ENCODE peak calls at places on chromosome 20, in seven cellular contexts. I, F, Z, G, Y, E and A are unnamed samples.

GRCh38 chr20:15081301-15081700 is 743.9 kb upstream of the FLRT3 start:
- DNase-seq in Y (no peak), Z (no peak), E (no peak), F (no peak), I (no peak), G (no peak), A (no peak)

GRCh38 chr20:62652051-62652893 is 10.0 kb downstream of the SLCO4A1 start:
- DNase-seq in G (peak), F (peak), E (no peak), Y (peak), I (peak), Z (peak), A (peak)

GRCh38 chr20:40343390-40343789 is 345.6 kb downstream of the MAFB start:
- DNase-seq in Y (no peak), Z (no peak), I (no peak), G (no peak), E (no peak), F (no peak), A (no peak)

GRCh38 chr20:38434310-38434741 is 802 bp downstream of the SNHG17 start:
- DNase-seq in G (peak), Z (no peak), Y (peak), E (no peak), I (no peak), F (peak), A (peak)

GRCh38 chr20:53926428-53927028 is 143.9 kb downstream of the BCAS1 start:
- DNase-seq in G (peak), I (peak), Z (no peak), Y (peak), E (no peak), F (peak), A (peak)

GRCh38 chr20:36676701-36677421 is 30.9 kb upstream of the SLA2 start:
- DNase-seq in Z (no peak), I (no peak), E (peak), Y (no peak), G (no peak), F (peak), A (no peak)

GRCh38 chr20:32544893-32545840 is 40.0 kb downstream of the NOL4L start:
- DNase-seq in E (no peak), Z (no peak), G (no peak), F (no peak), Y (no peak), I (no peak), A (no peak)

GRCh38 chr20:53735536-53736050 is 142.0 kb upstream of the ZNF217 start:
- DNase-seq in I (peak), Y (peak), G (peak), F (peak), E (no peak), Z (no peak), A (peak)

GRCh38 chr20:59291740-59292139 is 8.7 kb upstream of the EDN3 start:
- DNase-seq in Y (no peak), Z (no peak), F (peak), G (no peak), I (peak), E (no peak), A (no peak)

GRCh38 chr20:2519115-2519815 is 10.6 kb upstream of the ZNF343 start:
- DNase-seq in Z (no peak), E (no peak), F (no peak), Y (peak), I (no peak), G (no peak), A (no peak)

GRCh38 chr20:11391591-11391990 is 526.1 kb upstream of the BTBD3 start:
- DNase-seq in I (no peak), E (no peak), Z (no peak), F (no peak), G (no peak), Y (peak), A (no peak)

GRCh38 chr20:37397076-37397953 is 51.4 kb downstream of the SRC start:
- DNase-seq in F (no peak), G (no peak), Z (no peak), E (no peak), I (no peak), Y (no peak), A (no peak)

GRCh38 chr20:24164360-24164759 is 175.8 kb upstream of the GGTLC1 start:
- DNase-seq in Z (no peak), F (no peak), G (peak), E (no peak), I (no peak), Y (no peak), A (peak)

GRCh38 chr20:602357-602970 is 7.6 kb downstream of the TCF15 start:
- DNase-seq in E (no peak), Y (no peak), I (no peak), F (no peak), G (no peak), Z (peak), A (no peak)

GRCh38 chr20:46849751-46850150 is 44.9 kb upstream of the EYA2 start:
- DNase-seq in G (no peak), E (no peak), I (no peak), Z (no peak), F (no peak), Y (no peak), A (no peak)

GRCh38 chr20:50036703-50037102 is 53.9 kb downstream of the SNAI1 start:
- DNase-seq in G (no peak), Z (no peak), I (no peak), F (no peak), E (no peak), Y (no peak), A (no peak)

GRCh38 chr20:53298900-53299299 is 294.7 kb downstream of the ZNF217 start:
- DNase-seq in G (no peak), Z (no peak), E (no peak), Y (no peak), I (no peak), F (no peak), A (no peak)

GRCh38 chr20:17617212-17617867 is 47.5 kb downstream of the DSTN start:
- DNase-seq in G (peak), F (peak), E (peak), Y (peak), I (peak), Z (no peak), A (peak)

GRCh38 chr20:37379967-37380828 is 34.3 kb downstream of the SRC start:
- DNase-seq in F (peak), G (no peak), E (no peak), Z (no peak), Y (peak), I (no peak), A (no peak)

GRCh38 chr20:3797592-3798404 is 1.7 kb downstream of the CDC25B start:
- DNase-seq in G (peak), Y (peak), Z (no peak), F (no peak), I (peak), E (no peak), A (no peak)

GRCh38 chr20:38094373-38094775 is 60.8 kb downstream of the RPRD1B start:
- DNase-seq in Y (peak), Z (peak), E (no peak), I (peak), G (peak), F (peak), A (no peak)

GRCh38 chr20:45783656-45784294 is 7.9 kb downstream of the WFDC3 start:
- DNase-seq in E (no peak), I (no peak), Z (no peak), Y (peak), G (no peak), F (peak), A (peak)

GRCh38 chr20:45833883-45834796 is 541 bp downstream of the SNX21 start:
- DNase-seq in Y (peak), F (peak), I (peak), G (peak), E (peak), Z (peak), A (peak)

GRCh38 chr20:60139663-60140446 is 181.6 kb downstream of the CDH26 start:
- DNase-seq in Z (no peak), E (no peak), G (no peak), F (no peak), Y (peak), I (no peak), A (no peak)

DNA sequence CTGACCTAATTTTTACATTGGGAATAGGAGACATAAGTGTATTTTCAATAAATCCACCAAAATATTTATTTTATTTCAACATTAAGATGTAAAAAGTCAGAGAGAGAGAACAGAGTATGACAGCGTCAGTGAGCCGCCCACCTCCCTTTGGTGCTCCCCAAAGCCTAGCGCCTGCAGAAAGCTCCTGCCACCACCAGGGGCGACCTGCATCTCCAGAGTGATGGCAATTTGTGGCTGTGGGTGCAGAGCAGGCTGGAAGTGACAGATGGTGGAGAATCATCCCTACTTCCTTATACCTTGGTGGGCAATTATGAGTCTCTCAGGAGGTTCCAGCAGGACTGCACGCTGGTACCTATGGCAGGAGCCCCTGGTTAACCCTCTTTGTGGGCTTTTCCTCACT is 87.3 kb downstream of the PTPRT start:
- DNase-seq in Z (no peak), I (no peak), E (no peak), F (no peak), G (peak), Y (no peak), A (peak)
- TF ChIP-seq CTCF in Z (no peak), I (no peak), E (peak), F (no peak), G (peak), Y (no peak), A (no peak)

GRCh38 chr20:43590392-43591303 is at the start of gene IFT52:
- DNase-seq in Y (peak), I (peak), G (peak), E (peak), Z (peak), F (peak), A (peak)
- TF ChIP-seq CTCF in Y (no peak), I (no peak), G (no peak), E (no peak), Z (no peak), F (no peak), A (no peak)

DNA sequence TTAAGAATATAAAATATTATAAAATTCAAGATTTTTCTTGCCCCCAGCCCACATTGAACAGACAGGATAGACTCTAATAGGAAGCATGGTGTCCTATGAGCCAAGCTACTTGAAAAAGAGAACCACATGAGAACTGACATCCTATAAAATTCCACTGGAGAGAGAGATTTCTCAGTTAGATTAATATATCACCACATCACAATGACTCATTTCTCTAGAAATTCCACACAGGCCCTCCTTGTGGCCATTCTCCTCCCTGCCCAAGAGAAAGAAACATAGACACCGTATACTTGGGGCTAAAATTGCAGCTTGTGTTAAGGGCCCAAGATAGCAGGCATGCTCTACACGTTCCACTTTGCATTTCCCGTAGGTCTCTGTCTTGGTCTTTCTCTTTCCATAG is 481.4 kb downstream of the PTPRT start:
- DNase-seq in Z (no peak), F (no peak), Y (no peak), G (no peak), I (no peak), E (no peak), A (no peak)
- TF ChIP-seq CTCF in Z (no peak), F (no peak), Y (no peak), G (no peak), I (no peak), E (no peak), A (no peak)

DNA sequence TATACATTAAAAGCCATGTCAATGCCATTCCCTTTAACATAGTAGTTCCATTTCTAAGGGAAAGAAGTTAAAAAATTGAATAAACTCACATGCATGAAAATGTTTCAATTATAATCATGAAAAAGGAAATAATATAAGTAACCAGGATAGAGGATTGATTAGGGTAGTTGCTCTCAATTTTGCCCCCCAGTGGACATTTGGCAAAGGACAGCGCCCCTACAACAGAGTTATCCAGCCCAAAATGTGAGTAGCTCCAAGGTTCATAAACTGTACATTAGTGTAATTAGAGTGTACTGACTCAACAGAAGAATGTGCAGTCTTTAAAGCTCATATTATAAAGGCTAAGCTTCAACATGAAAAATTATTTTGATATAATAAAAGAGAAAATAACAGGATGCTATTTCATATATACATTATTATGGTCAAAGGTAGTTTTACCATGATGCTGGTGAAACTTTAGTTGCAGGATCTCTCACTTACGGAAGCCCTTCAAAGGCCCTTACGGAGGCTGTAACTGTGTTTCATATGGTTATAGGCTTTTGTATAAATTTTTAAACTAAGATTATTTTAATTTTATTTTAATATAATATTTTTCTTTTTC is 403.4 kb downstream of the PLCB1 start:
- DNase-seq in Z (no peak), Y (peak), E (no peak), G (peak), I (peak), F (no peak), A (peak)
- TF ChIP-seq CTCF in Z (peak), Y (peak), E (peak), G (peak), I (peak), F (peak), A (peak)

DNA sequence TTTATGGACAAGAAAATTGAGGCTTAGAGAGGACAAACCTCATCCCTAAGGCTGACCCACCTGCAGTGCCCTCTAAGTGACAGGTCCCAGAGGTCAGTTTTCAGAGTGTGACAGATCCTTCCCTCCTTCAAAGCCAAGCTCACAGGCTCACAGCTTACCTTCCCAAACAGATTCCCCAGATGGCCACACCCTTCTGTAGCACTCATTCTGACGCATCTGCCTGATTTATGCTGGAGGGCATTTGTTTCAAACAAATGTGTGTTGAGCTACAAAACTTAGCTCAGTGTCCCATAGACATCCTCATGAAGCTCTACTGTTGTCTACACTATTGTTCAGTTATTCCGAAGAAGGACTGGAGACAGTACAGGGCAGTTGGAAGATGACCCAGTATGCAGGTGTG is 60.6 kb upstream of the RIN2 start:
- DNase-seq in Y (no peak), E (no peak), I (peak), Z (no peak), F (no peak), G (no peak), A (no peak)
- TF ChIP-seq CTCF in Y (no peak), E (no peak), I (no peak), Z (no peak), F (no peak), G (no peak), A (no peak)

GRCh38 chr20:19493794-19494495 is 264.1 kb upstream of the RIN2 start:
- DNase-seq in F (no peak), Z (no peak), G (no peak), Y (no peak), E (no peak), I (no peak), A (no peak)

GRCh38 chr20:19492937-19493336 is 265.1 kb upstream of the RIN2 start:
- DNase-seq in Z (no peak), Y (no peak), F (no peak), E (no peak), G (no peak), I (no peak), A (no peak)

GRCh38 chr20:19491241-19491640 is 266.8 kb upstream of the RIN2 start:
- DNase-seq in E (no peak), Z (no peak), G (no peak), I (no peak), Y (no peak), F (no peak), A (no peak)

GRCh38 chr20:19495905-19496703 is 262.0 kb upstream of the RIN2 start:
- DNase-seq in F (no peak), Y (no peak), G (no peak), Z (peak), E (no peak), I (no peak), A (no peak)

GRCh38 chr20:19492116-19492515 is 265.9 kb upstream of the RIN2 start:
- DNase-seq in I (no peak), Z (no peak), E (no peak), F (no peak), Y (no peak), G (no peak), A (no peak)
- TF ChIP-seq CTCF in I (no peak), Z (no peak), E (no peak), F (no peak), Y (no peak), G (no peak), A (no peak)

GRCh38 chr20:12833861-12834260 is 174.9 kb upstream of the SPTLC3 start:
- DNase-seq in F (no peak), E (no peak), I (no peak), Y (no peak), G (no peak), Z (no peak), A (no peak)
- TF ChIP-seq CTCF in F (no peak), E (no peak), I (no peak), Y (no peak), G (no peak), Z (no peak), A (no peak)